ENCODE peak calls at places on chromosomes 5 and 9, in seven cellular contexts. One of them, this sample, is unnamed.

GRCh38 chr5:3412146-3412545 is 183.5 kb upstream of the IRX1 start:
- DNase-seq in lower lobe of right lung: no peak
- DNase-seq in cardiac muscle cell: no peak
- DNase-seq in lower leg skin: no peak
- DNase-seq in fibroblast of lung: no peak
- DNase-seq in uterus: no peak
- DNase-seq in mammary epithelial cell: no peak
- DNase-seq in this sample: no peak

GRCh38 chr5:149776376-149777305 is 46.5 kb downstream of the PPARGC1B start:
- DNase-seq in mammary epithelial cell: peak; percentile 35
- DNase-seq in cardiac muscle cell: no peak
- DNase-seq in uterus: no peak
- DNase-seq in lower leg skin: no peak
- DNase-seq in lower lobe of right lung: no peak
- DNase-seq in fibroblast of lung: no peak
- DNase-seq in this sample: no peak

GRCh38 chr9:113526841-113527240 is 63.3 kb downstream of the RGS3 start:
- DNase-seq in uterus: no peak
- DNase-seq in mammary epithelial cell: no peak
- DNase-seq in cardiac muscle cell: no peak
- DNase-seq in lower leg skin: no peak
- DNase-seq in lower lobe of right lung: no peak
- DNase-seq in fibroblast of lung: peak; percentile 81
- DNase-seq in this sample: no peak

GRCh38 chr5:135246923-135247795 is 151.9 kb downstream of the MACROH2A1 start:
- DNase-seq in fibroblast of lung: peak; percentile 93
- DNase-seq in lower lobe of right lung: no peak
- DNase-seq in uterus: peak; percentile 64
- DNase-seq in cardiac muscle cell: no peak
- DNase-seq in mammary epithelial cell: peak; percentile 93
- DNase-seq in lower leg skin: peak; percentile 12
- DNase-seq in this sample: peak; percentile 93

GRCh38 chr5:81006955-81007636 is 46.9 kb downstream of the RASGRF2 start:
- DNase-seq in lower leg skin: no peak
- DNase-seq in cardiac muscle cell: no peak
- DNase-seq in mammary epithelial cell: no peak
- DNase-seq in fibroblast of lung: no peak
- DNase-seq in uterus: no peak
- DNase-seq in lower lobe of right lung: no peak
- DNase-seq in this sample: no peak

GRCh38 chr5:59390074-59390659 is 503.4 kb downstream of the PDE4D start:
- DNase-seq in lower leg skin: no peak
- DNase-seq in uterus: no peak
- DNase-seq in fibroblast of lung: peak; percentile 57
- DNase-seq in lower lobe of right lung: no peak
- DNase-seq in cardiac muscle cell: peak; percentile 66
- DNase-seq in mammary epithelial cell: no peak
- DNase-seq in this sample: peak; percentile 37

GRCh38 chr9:135504262-135505229 is 4.1 kb downstream of the MRPS2 start:
- DNase-seq in lower leg skin: peak; percentile 29
- DNase-seq in uterus: peak; percentile 37
- DNase-seq in mammary epithelial cell: peak; percentile 18
- DNase-seq in lower lobe of right lung: peak; percentile 72
- DNase-seq in fibroblast of lung: peak; percentile 60
- DNase-seq in cardiac muscle cell: peak; percentile 75
- DNase-seq in this sample: peak; percentile 35

GRCh38 chr5:121350493-121350892 is 501.2 kb upstream of the FTMT start:
- DNase-seq in uterus: no peak
- DNase-seq in cardiac muscle cell: no peak
- DNase-seq in fibroblast of lung: peak; percentile 28
- DNase-seq in mammary epithelial cell: peak; percentile 11
- DNase-seq in lower leg skin: no peak
- DNase-seq in lower lobe of right lung: no peak
- DNase-seq in this sample: peak; percentile 24

GRCh38 chr5:155052532-155052931 is 39.0 kb downstream of the KIF4B start:
- DNase-seq in cardiac muscle cell: no peak
- DNase-seq in mammary epithelial cell: no peak
- DNase-seq in lower lobe of right lung: no peak
- DNase-seq in lower leg skin: no peak
- DNase-seq in fibroblast of lung: no peak
- DNase-seq in uterus: no peak
- DNase-seq in this sample: no peak

GRCh38 chr5:72241346-72242003 is 78.6 kb downstream of the MRPS27 start:
- DNase-seq in fibroblast of lung: no peak
- DNase-seq in lower leg skin: no peak
- DNase-seq in cardiac muscle cell: no peak
- DNase-seq in mammary epithelial cell: no peak
- DNase-seq in uterus: no peak
- DNase-seq in lower lobe of right lung: no peak
- DNase-seq in this sample: no peak

GRCh38 chr5:53359906-53360305 is 120.5 kb upstream of the FST start:
- DNase-seq in uterus: no peak
- DNase-seq in fibroblast of lung: no peak
- DNase-seq in lower leg skin: no peak
- DNase-seq in cardiac muscle cell: no peak
- DNase-seq in lower lobe of right lung: no peak
- DNase-seq in mammary epithelial cell: peak; percentile 74
- DNase-seq in this sample: no peak

GRCh38 chr9:99485461-99485860 is 263.4 kb downstream of the SEC61B start:
- DNase-seq in fibroblast of lung: peak; percentile 82
- DNase-seq in cardiac muscle cell: no peak
- DNase-seq in mammary epithelial cell: no peak
- DNase-seq in lower lobe of right lung: no peak
- DNase-seq in lower leg skin: no peak
- DNase-seq in uterus: no peak
- DNase-seq in this sample: peak; percentile 30

GRCh38 chr5:115151208-115151805 is 18.4 kb downstream of the TRIM36 start:
- DNase-seq in cardiac muscle cell: no peak
- DNase-seq in mammary epithelial cell: no peak
- DNase-seq in lower leg skin: no peak
- DNase-seq in lower lobe of right lung: no peak
- DNase-seq in uterus: no peak
- DNase-seq in fibroblast of lung: no peak
- DNase-seq in this sample: no peak

DNA sequence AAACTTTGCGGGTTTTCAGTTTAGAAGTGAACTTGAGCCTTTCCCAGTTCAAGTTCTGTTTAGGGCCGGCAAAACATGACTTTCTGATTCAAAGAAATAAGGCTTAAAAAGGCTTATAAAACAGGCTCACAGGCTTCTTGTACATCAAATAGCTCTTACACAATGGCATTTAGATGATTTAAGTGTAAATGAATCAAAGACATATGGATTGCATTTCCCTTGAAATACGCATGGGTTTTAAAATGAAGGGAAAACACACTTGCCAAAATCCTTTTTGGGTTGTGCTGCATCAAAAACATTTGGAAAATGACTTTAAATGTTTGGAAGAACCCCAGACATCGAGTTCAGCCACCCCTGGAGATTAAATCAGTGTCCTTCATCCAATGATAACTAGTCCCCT is 370.9 kb upstream of the MEF2C start:
- DNase-seq in uterus: no peak
- DNase-seq in lower lobe of right lung: no peak
- DNase-seq in fibroblast of lung: no peak
- DNase-seq in mammary epithelial cell: no peak
- DNase-seq in lower leg skin: no peak
- DNase-seq in cardiac muscle cell: no peak
- DNase-seq in this sample: no peak
- H3K4me3 ChIP-seq in uterus: no peak overlapping the region
- H3K4me3 ChIP-seq in lower lobe of right lung: no peak overlapping the region
- H3K4me3 ChIP-seq in fibroblast of lung: no peak overlapping the region
- H3K4me3 ChIP-seq in mammary epithelial cell: no peak overlapping the region
- H3K4me3 ChIP-seq in lower leg skin: no peak overlapping the region
- H3K4me3 ChIP-seq in cardiac muscle cell: no peak overlapping the region
- H3K4me3 ChIP-seq in this sample: no peak overlapping the region

DNA sequence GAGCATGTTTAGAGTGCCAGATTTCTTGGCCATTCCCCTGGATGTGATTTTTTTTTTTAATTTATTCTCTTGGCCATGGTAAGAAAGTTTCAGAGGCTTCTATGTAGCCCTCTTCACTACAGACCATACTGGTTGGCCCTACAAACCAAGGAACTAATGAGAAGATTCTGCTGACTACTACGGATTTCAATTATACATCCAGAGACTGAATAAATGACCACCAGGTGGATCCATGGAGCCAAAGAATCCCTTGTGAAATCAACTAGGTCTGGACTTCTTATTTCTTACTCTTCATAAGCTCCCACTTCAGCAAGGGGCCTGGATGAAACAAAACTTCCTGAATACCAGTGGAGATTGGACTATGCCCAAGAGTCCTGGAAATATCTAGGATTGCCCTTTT is 27.6 kb downstream of the ZNF622 start:
- DNase-seq in mammary epithelial cell: no peak
- DNase-seq in fibroblast of lung: no peak
- DNase-seq in lower lobe of right lung: no peak
- DNase-seq in lower leg skin: no peak
- DNase-seq in cardiac muscle cell: no peak
- DNase-seq in uterus: no peak
- DNase-seq in this sample: no peak
- TF ChIP-seq CTCF in mammary epithelial cell: peak; percentile 22
- TF ChIP-seq CTCF in fibroblast of lung: no peak
- TF ChIP-seq CTCF in lower lobe of right lung: no peak
- TF ChIP-seq CTCF in lower leg skin: no peak
- TF ChIP-seq CTCF in cardiac muscle cell: peak; percentile 11
- TF ChIP-seq CTCF in uterus: no peak
- TF ChIP-seq CTCF in this sample: no peak

GRCh38 chr9:137480686-137481683 is 21.9 kb upstream of the NSMF start:
- DNase-seq in mammary epithelial cell: no peak
- DNase-seq in cardiac muscle cell: no peak
- DNase-seq in lower leg skin: no peak
- DNase-seq in lower lobe of right lung: no peak
- DNase-seq in uterus: peak; percentile 10
- DNase-seq in fibroblast of lung: no peak
- DNase-seq in this sample: no peak

GRCh38 chr9:137484551-137485315 is 25.6 kb upstream of the NSMF start:
- DNase-seq in cardiac muscle cell: no peak
- DNase-seq in uterus: no peak
- DNase-seq in lower lobe of right lung: peak; percentile 41
- DNase-seq in fibroblast of lung: no peak
- DNase-seq in lower leg skin: no peak
- DNase-seq in mammary epithelial cell: no peak
- DNase-seq in this sample: no peak

GRCh38 chr9:137479892-137480685 is 21.0 kb upstream of the NSMF start:
- DNase-seq in cardiac muscle cell: no peak
- DNase-seq in uterus: no peak
- DNase-seq in mammary epithelial cell: no peak
- DNase-seq in fibroblast of lung: no peak
- DNase-seq in lower leg skin: no peak
- DNase-seq in lower lobe of right lung: no peak
- DNase-seq in this sample: no peak

GRCh38 chr9:137479315-137479861 is 20.3 kb upstream of the NSMF start:
- DNase-seq in mammary epithelial cell: no peak
- DNase-seq in lower lobe of right lung: no peak
- DNase-seq in cardiac muscle cell: no peak
- DNase-seq in lower leg skin: no peak
- DNase-seq in fibroblast of lung: no peak
- DNase-seq in uterus: no peak
- DNase-seq in this sample: peak; percentile 54

GRCh38 chr9:137482094-137482781 is 23.1 kb upstream of the NSMF start:
- DNase-seq in cardiac muscle cell: no peak
- DNase-seq in lower leg skin: peak; percentile 68
- DNase-seq in mammary epithelial cell: peak; percentile 89
- DNase-seq in fibroblast of lung: peak; percentile 74
- DNase-seq in uterus: peak; percentile 65
- DNase-seq in lower lobe of right lung: peak; percentile 68
- DNase-seq in this sample: peak; percentile 61
- H3K4me3 ChIP-seq in cardiac muscle cell: no peak overlapping the region
- H3K4me3 ChIP-seq in lower leg skin: no peak overlapping the region
- H3K4me3 ChIP-seq in mammary epithelial cell: no peak overlapping the region
- H3K4me3 ChIP-seq in fibroblast of lung: no peak overlapping the region
- H3K4me3 ChIP-seq in uterus: no peak overlapping the region
- H3K4me3 ChIP-seq in lower lobe of right lung: no peak overlapping the region
- H3K4me3 ChIP-seq in this sample: no peak overlapping the region

GRCh38 chr9:133560311-133560710 is 25.8 kb downstream of the ADAMTSL2 start:
- DNase-seq in lower lobe of right lung: no peak
- DNase-seq in cardiac muscle cell: no peak
- DNase-seq in uterus: no peak
- DNase-seq in lower leg skin: no peak
- DNase-seq in mammary epithelial cell: no peak
- DNase-seq in fibroblast of lung: no peak
- DNase-seq in this sample: no peak
- TF ChIP-seq CTCF in lower lobe of right lung: no peak
- TF ChIP-seq CTCF in cardiac muscle cell: no peak
- TF ChIP-seq CTCF in uterus: no peak
- TF ChIP-seq CTCF in lower leg skin: no peak
- TF ChIP-seq CTCF in mammary epithelial cell: no peak
- TF ChIP-seq CTCF in fibroblast of lung: no peak
- TF ChIP-seq CTCF in this sample: no peak

GRCh38 chr5:1486271-1486670 is 37.5 kb downstream of the LPCAT1 start:
- DNase-seq in uterus: no peak
- DNase-seq in lower leg skin: no peak
- DNase-seq in mammary epithelial cell: no peak
- DNase-seq in fibroblast of lung: no peak
- DNase-seq in cardiac muscle cell: no peak
- DNase-seq in lower lobe of right lung: no peak
- DNase-seq in this sample: no peak

GRCh38 chr5:1487079-1487764 is 36.5 kb downstream of the LPCAT1 start:
- DNase-seq in lower leg skin: no peak
- DNase-seq in mammary epithelial cell: no peak
- DNase-seq in uterus: no peak
- DNase-seq in fibroblast of lung: no peak
- DNase-seq in cardiac muscle cell: no peak
- DNase-seq in lower lobe of right lung: no peak
- DNase-seq in this sample: no peak

GRCh38 chr5:1489754-1490153 is 34.0 kb downstream of the LPCAT1 start:
- DNase-seq in uterus: no peak
- DNase-seq in lower leg skin: no peak
- DNase-seq in mammary epithelial cell: no peak
- DNase-seq in lower lobe of right lung: no peak
- DNase-seq in cardiac muscle cell: no peak
- DNase-seq in fibroblast of lung: no peak
- DNase-seq in this sample: no peak

GRCh38 chr5:1490360-1490759 is 33.4 kb downstream of the LPCAT1 start:
- DNase-seq in uterus: no peak
- DNase-seq in fibroblast of lung: no peak
- DNase-seq in mammary epithelial cell: no peak
- DNase-seq in lower leg skin: no peak
- DNase-seq in cardiac muscle cell: no peak
- DNase-seq in lower lobe of right lung: no peak
- DNase-seq in this sample: no peak

DNA sequence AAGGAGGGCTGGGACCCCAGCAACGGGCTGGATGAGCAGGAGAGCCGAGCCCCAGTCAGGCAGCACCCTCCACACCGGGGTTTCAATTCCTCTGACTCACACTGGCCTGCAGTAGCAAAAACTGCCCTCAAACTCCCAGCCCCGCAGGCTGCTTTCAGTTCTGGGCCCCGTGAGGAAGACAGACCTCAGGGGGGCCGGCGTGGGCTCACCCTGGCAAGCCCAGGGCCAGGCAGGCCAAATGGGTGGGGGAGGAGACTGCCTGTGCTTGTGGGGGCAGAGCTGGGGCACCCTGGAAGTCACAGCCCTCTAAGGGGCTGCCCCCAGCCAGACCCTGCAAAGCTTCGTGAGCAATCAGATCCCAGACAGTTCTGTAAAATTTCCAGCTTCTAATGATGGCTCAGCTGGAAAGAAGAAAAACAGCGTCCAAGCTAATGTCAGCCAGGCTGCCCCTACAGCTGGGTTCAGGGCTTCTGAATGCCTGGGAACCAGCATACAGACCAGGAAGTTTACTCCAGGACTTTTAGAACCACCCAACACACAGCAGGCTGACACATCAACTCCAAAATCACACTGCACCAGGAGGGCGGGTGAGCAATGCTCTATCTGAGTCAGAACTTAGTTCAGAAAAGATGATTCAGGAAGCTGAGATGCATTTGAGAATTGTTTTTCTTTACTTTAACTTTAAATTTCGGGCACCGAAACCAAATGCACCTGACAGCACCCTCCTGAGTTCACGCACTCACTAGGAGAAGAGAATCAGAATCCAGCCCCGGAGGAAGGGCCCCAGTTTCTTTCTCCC is 34.7 kb downstream of the LPCAT1 start:
- DNase-seq in mammary epithelial cell: peak; percentile 63
- DNase-seq in fibroblast of lung: peak; percentile 75
- DNase-seq in lower leg skin: no peak
- DNase-seq in uterus: no peak
- DNase-seq in lower lobe of right lung: no peak
- DNase-seq in cardiac muscle cell: no peak
- DNase-seq in this sample: peak; percentile 72
- H3K4me3 ChIP-seq in mammary epithelial cell: no peak overlapping the region
- H3K4me3 ChIP-seq in fibroblast of lung: no peak overlapping the region
- H3K4me3 ChIP-seq in lower leg skin: no peak overlapping the region
- H3K4me3 ChIP-seq in uterus: no peak overlapping the region
- H3K4me3 ChIP-seq in lower lobe of right lung: no peak overlapping the region
- H3K4me3 ChIP-seq in cardiac muscle cell: no peak overlapping the region
- H3K4me3 ChIP-seq in this sample: no peak overlapping the region

This sample was measured in astrocyte of the spinal cord.